ENCODE peak calls at places on chromosomes 2 and 18, in seven cellular contexts. Z, J, G, C, L, I and E are unnamed samples.

GRCh38 chr18:69978743-69979715 is 31.4 kb upstream of the CD226 start:
- DNase-seq in Z (no peak), J (no peak), G (no peak), C (no peak), L (no peak), I (no peak), E (no peak)

GRCh38 chr2:66427219-66427768 is 7.6 kb upstream of the MEIS1 start:
- DNase-seq in Z (peak; percentile 42), J (no peak), G (peak; percentile 44), C (peak; percentile 71), L (no peak), I (no peak), E (no peak)

GRCh38 chr2:235900631-235901030 is 267.6 kb downstream of the GBX2 start:
- DNase-seq in Z (no peak), J (no peak), G (no peak), C (peak; percentile 30), L (no peak), I (peak; percentile 40), E (no peak)

GRCh38 chr2:158293722-158294121 is 162.8 kb downstream of the CCDC148 start:
- DNase-seq in Z (no peak), J (no peak), G (no peak), C (no peak), L (no peak), I (no peak), E (no peak)

GRCh38 chr2:11128258-11128951 is 26.9 kb upstream of the SLC66A3 start:
- DNase-seq in Z (no peak), J (no peak), G (no peak), C (peak; percentile 81), L (no peak), I (peak; percentile 45), E (peak; percentile 46)

GRCh38 chr18:9779630-9780029 is 71.5 kb downstream of the RAB31 start:
- DNase-seq in Z (no peak), J (no peak), G (peak; percentile 42), C (peak; percentile 81), L (no peak), I (peak; percentile 60), E (peak; percentile 19)

GRCh38 chr2:126715111-126715510 is 59.2 kb downstream of the GYPC start:
- DNase-seq in Z (no peak), J (peak; percentile 13), G (no peak), C (no peak), L (no peak), I (no peak), E (no peak)

GRCh38 chr2:18522484-18523146 is 37.8 kb downstream of the RDH14 start:
- DNase-seq in Z (no peak), J (no peak), G (no peak), C (peak; percentile 33), L (no peak), I (no peak), E (peak; percentile 54)

GRCh38 chr2:176827269-176827668 is 385.3 kb upstream of the HNRNPA3 start:
- DNase-seq in Z (no peak), J (no peak), G (no peak), C (no peak), L (no peak), I (no peak), E (no peak)

GRCh38 chr2:207251022-207251421 is 85.3 kb upstream of the KLF7 start:
- DNase-seq in Z (no peak), J (no peak), G (no peak), C (no peak), L (no peak), I (peak; percentile 37), E (no peak)

GRCh38 chr2:62112192-62112591 is 83.7 kb upstream of the B3GNT2 start:
- DNase-seq in Z (peak; percentile 26), J (no peak), G (peak; percentile 19), C (no peak), L (no peak), I (peak; percentile 52), E (no peak)

GRCh38 chr2:169388161-169388560 is 25.8 kb upstream of the LRP2 start:
- DNase-seq in Z (no peak), J (no peak), G (no peak), C (no peak), L (no peak), I (no peak), E (no peak)

GRCh38 chr2:60054571-60055340 is 498.7 kb downstream of the BCL11A start:
- DNase-seq in Z (no peak), J (no peak), G (no peak), C (no peak), L (no peak), I (no peak), E (no peak)

GRCh38 chr18:36035253-36035652 is 32.1 kb downstream of the RPRD1A start:
- DNase-seq in Z (no peak), J (no peak), G (no peak), C (no peak), L (no peak), I (no peak), E (peak; percentile 58)

GRCh38 chr2:216371756-216372702 is at the start of gene MARCHF4:
- DNase-seq in Z (peak; percentile 93), J (peak; percentile 97), G (peak; percentile 85), C (peak; percentile 74), L (peak; percentile 52), I (peak; percentile 89), E (peak; percentile 80)

GRCh38 chr2:156526950-156527636 is 90.9 kb downstream of the GPD2 start:
- DNase-seq in Z (no peak), J (no peak), G (no peak), C (no peak), L (no peak), I (no peak), E (no peak)

GRCh38 chr2:9313443-9313842 is 106.8 kb downstream of the ASAP2 start:
- DNase-seq in Z (no peak), J (no peak), G (no peak), C (no peak), L (no peak), I (no peak), E (peak; percentile 22)

GRCh38 chr18:76892832-76893231 is 70.5 kb downstream of the ZNF236 start:
- DNase-seq in Z (no peak), J (no peak), G (no peak), C (no peak), L (no peak), I (no peak), E (no peak)

DNA sequence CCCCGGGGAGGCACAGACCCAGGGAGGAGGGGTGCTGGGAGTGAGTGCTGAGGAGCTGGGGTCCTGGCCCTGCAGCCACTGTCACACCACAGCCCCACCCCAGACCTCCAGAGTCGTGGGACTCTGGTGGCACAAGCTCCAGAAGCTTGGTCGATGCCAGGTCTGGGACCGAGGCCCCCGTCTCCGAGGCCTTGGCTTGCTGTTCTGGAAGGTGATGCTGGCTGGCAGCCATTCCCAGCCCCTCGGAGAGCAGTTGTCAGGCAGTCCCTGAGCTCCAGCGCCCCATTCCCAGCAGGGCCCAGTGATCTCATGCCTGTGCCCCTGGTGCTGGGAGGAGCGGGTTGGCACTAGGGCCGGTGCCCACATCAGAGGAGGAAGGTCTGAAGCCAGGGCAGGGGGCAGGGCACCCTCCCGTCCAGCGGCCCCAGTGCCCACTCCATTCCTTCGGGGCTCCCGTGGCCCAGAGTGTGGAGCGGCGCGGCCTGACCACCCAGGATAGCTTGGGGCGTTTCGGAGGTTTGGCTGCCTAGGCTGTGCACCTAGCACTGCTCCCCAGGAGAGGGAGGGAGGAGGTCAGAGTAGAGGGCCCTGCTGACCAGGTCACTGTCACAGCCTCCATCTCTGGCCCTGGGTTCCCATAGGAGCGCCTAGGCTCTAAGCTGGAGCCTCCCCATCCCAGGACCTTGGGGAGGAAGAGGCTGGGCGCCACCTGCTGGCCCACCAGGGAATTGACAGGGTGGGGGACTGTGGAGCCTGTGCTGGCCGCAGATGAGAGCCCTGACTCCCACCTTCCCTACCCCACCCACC is 16.8 kb upstream of the ALPI start:
- DNase-seq in Z (no peak), J (peak; percentile 71), G (no peak), C (peak; percentile 40), L (no peak), I (no peak), E (peak; percentile 5)
- TF ChIP-seq CTCF in Z (peak; percentile 58), J (peak; percentile 28), G (peak; percentile 53), C (peak; percentile 36), L (no peak), I (peak; percentile 17), E (peak; percentile 37)

GRCh38 chr2:231361701-231362588 is 33.6 kb upstream of the B3GNT7 start:
- DNase-seq in Z (no peak), J (no peak), G (no peak), C (no peak), L (no peak), I (no peak), E (no peak)
- H2AFZ ChIP-seq in Z (no peak overlapping the region), J (no peak overlapping the region), G (no peak overlapping the region), C (no peak overlapping the region), L (no peak overlapping the region), I (no peak overlapping the region), E (no peak overlapping the region)

DNA sequence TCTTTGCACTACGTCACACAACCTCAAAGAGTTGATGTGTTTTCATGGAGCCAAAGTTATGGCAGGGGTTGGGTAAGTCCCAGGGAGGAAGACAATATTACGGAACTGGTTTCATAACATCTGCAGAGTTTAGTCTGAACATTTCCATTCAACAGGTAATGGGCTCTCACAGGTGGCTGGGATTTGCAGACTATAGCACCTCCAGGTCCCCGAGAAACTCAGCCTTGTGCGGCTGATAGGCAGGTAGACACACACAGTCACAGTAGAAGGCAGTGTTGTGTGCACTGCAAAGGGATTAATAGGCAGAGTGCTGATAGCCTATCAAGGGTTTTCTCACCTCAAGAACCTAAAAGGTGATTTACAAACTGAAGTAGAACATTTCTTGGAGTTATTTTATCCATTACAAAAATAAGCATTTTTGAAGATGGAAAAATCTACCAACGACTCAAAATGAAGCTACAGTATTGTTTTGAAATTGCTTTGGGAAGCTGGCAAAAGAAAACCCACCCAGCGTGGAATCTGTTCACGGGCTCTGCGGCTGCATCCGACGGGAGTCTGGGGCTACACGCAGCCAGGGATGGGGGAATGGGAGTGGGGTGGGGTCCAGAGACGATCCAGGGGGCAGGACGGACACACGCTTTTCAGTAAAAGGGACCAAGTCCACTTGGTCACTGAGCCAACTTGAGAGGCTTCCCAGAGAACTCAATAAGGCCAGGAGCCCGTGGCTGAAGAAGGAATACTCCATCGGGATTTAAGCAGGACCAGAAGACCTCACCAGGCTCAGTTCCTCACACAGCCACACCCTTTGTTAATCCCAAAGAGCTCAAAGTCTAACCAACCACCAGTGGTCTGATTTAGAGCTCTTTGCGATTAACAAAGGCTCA is 82.9 kb downstream of the CHRNA1 start:
- DNase-seq in Z (peak; percentile 48), J (no peak), G (peak; percentile 59), C (no peak), L (no peak), I (no peak), E (peak; percentile 46)
- TF ChIP-seq EZH2 in Z (no peak), J (no peak), G (no peak), C (no peak), L (no peak), I (peak; percentile 26), E (no peak)

DNA sequence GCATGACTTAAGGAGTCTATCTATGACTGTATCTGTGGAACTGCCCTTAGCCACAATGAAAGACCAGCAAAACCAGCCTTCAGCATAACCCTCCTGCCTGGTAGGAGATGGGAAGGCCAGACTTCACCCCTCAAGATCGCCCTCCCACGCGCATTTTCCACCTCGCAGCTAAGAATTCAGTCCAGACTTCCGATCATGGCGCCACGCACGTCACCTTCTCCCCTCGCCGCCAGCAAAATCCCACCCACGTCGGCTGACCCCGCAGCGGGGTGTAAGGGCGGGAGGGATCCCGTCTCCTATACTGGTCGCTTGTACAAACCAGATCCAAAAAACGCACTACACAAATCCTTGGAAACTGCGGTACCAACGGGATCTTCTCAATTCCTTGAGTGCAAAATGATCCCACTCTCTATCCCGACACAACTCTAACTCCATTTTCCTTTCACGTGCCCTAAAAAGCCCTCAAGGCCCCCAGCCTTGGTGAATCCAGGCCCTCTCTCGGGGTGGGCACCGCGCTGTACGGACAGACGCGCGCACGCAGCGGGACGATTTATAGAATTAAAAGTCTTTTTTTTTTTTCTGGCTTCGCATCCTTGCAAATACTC is 1.0 kb upstream of the BMPR2 start:
- DNase-seq in Z (peak; percentile 60), J (peak; percentile 74), G (peak; percentile 81), C (peak; percentile 51), L (no peak), I (peak; percentile 47), E (peak; percentile 63)
- TF ChIP-seq CTCF in Z (no peak), J (no peak), G (no peak), C (no peak), L (no peak), I (no peak), E (no peak)